ENCODE peak calls at places on chromosomes 16 and 17, in seven cellular contexts. One of them, this sample, is unnamed.

GRCh38 chr17:41792835-41793748 is 6.6 kb upstream of the JUP start:
- DNase-seq in uterus: peak
- DNase-seq in tibial artery: no peak
- DNase-seq in ascending aorta: no peak
- DNase-seq in right cardiac atrium: peak
- DNase-seq in ovary: peak
- DNase-seq in HCT116: peak
- DNase-seq in this sample: peak

GRCh38 chr17:32878211-32878610 is 1.3 kb upstream of the MYO1D start:
- DNase-seq in uterus: peak
- DNase-seq in tibial artery: peak
- DNase-seq in ascending aorta: peak
- DNase-seq in right cardiac atrium: peak
- DNase-seq in ovary: peak
- DNase-seq in HCT116: no peak
- DNase-seq in this sample: peak

GRCh38 chr17:34858941-34859562 is 102.2 kb downstream of the CCT6B start:
- DNase-seq in uterus: no peak
- DNase-seq in tibial artery: no peak
- DNase-seq in ascending aorta: no peak
- DNase-seq in right cardiac atrium: no peak
- DNase-seq in ovary: no peak
- DNase-seq in HCT116: no peak
- DNase-seq in this sample: no peak

GRCh38 chr17:19348081-19348650 is 14.4 kb downstream of the B9D1 start:
- DNase-seq in uterus: no peak
- DNase-seq in tibial artery: peak
- DNase-seq in ascending aorta: no peak
- DNase-seq in right cardiac atrium: no peak
- DNase-seq in ovary: no peak
- DNase-seq in HCT116: no peak
- DNase-seq in this sample: no peak

GRCh38 chr17:81543339-81543675 is 8.8 kb downstream of the FAAP100 start:
- DNase-seq in uterus: no peak
- DNase-seq in tibial artery: no peak
- DNase-seq in ascending aorta: no peak
- DNase-seq in right cardiac atrium: no peak
- DNase-seq in ovary: no peak
- DNase-seq in HCT116: no peak
- DNase-seq in this sample: no peak

GRCh38 chr17:27906623-27907022 is 13.5 kb upstream of the LYRM9 start:
- DNase-seq in uterus: no peak
- DNase-seq in tibial artery: no peak
- DNase-seq in ascending aorta: no peak
- DNase-seq in right cardiac atrium: no peak
- DNase-seq in ovary: no peak
- DNase-seq in HCT116: no peak
- DNase-seq in this sample: no peak

GRCh38 chr16:85449885-85450245 is 163.3 kb upstream of the GSE1 start:
- DNase-seq in uterus: no peak
- DNase-seq in tibial artery: no peak
- DNase-seq in ascending aorta: no peak
- DNase-seq in right cardiac atrium: no peak
- DNase-seq in ovary: no peak
- DNase-seq in HCT116: no peak
- DNase-seq in this sample: no peak

GRCh38 chr16:14427371-14427948 is 202.6 kb downstream of the PARN start:
- DNase-seq in uterus: no peak
- DNase-seq in tibial artery: no peak
- DNase-seq in ascending aorta: no peak
- DNase-seq in right cardiac atrium: no peak
- DNase-seq in ovary: no peak
- DNase-seq in HCT116: no peak
- DNase-seq in this sample: no peak

GRCh38 chr17:76252040-76252954 is 12.0 kb upstream of the RNF157 start:
- DNase-seq in uterus: no peak
- DNase-seq in tibial artery: peak
- DNase-seq in ascending aorta: peak
- DNase-seq in right cardiac atrium: peak
- DNase-seq in ovary: no peak
- DNase-seq in HCT116: no peak
- DNase-seq in this sample: peak

GRCh38 chr17:15651583-15652110 is 32.1 kb upstream of the FBXW10B start:
- DNase-seq in uterus: peak
- DNase-seq in tibial artery: peak
- DNase-seq in ascending aorta: peak
- DNase-seq in right cardiac atrium: peak
- DNase-seq in ovary: peak
- DNase-seq in HCT116: peak
- DNase-seq in this sample: peak

GRCh38 chr16:20321671-20322070 is 5.6 kb downstream of the GP2 start:
- DNase-seq in uterus: no peak
- DNase-seq in tibial artery: no peak
- DNase-seq in ascending aorta: no peak
- DNase-seq in right cardiac atrium: no peak
- DNase-seq in ovary: no peak
- DNase-seq in HCT116: no peak
- DNase-seq in this sample: peak

GRCh38 chr17:4604111-4604644 is 19.8 kb downstream of the SMTNL2 start:
- DNase-seq in uterus: peak
- DNase-seq in tibial artery: no peak
- DNase-seq in ascending aorta: no peak
- DNase-seq in right cardiac atrium: peak
- DNase-seq in ovary: peak
- DNase-seq in HCT116: no peak
- DNase-seq in this sample: no peak

GRCh38 chr17:67629963-67630320 is 87.8 kb upstream of the NOL11 start:
- DNase-seq in uterus: no peak
- DNase-seq in tibial artery: no peak
- DNase-seq in ascending aorta: no peak
- DNase-seq in right cardiac atrium: no peak
- DNase-seq in ovary: no peak
- DNase-seq in HCT116: peak
- DNase-seq in this sample: no peak

GRCh38 chr17:77375917-77376651 is 235.3 kb downstream of the SEC14L1 start:
- DNase-seq in uterus: peak
- DNase-seq in tibial artery: no peak
- DNase-seq in ascending aorta: no peak
- DNase-seq in right cardiac atrium: no peak
- DNase-seq in ovary: peak
- DNase-seq in HCT116: no peak
- DNase-seq in this sample: no peak

GRCh38 chr17:4162366-4162765 is 19.4 kb downstream of the CYB5D2 start:
- DNase-seq in uterus: no peak
- DNase-seq in tibial artery: no peak
- DNase-seq in ascending aorta: no peak
- DNase-seq in right cardiac atrium: no peak
- DNase-seq in ovary: no peak
- DNase-seq in HCT116: no peak
- DNase-seq in this sample: no peak

GRCh38 chr17:17180141-17180603 is 26.0 kb downstream of the PLD6 start:
- DNase-seq in uterus: no peak
- DNase-seq in tibial artery: no peak
- DNase-seq in ascending aorta: no peak
- DNase-seq in right cardiac atrium: no peak
- DNase-seq in ovary: no peak
- DNase-seq in HCT116: no peak
- DNase-seq in this sample: no peak

GRCh38 chr17:38815576-38816193 is 9.4 kb downstream of the CWC25 start:
- DNase-seq in uterus: no peak
- DNase-seq in tibial artery: no peak
- DNase-seq in ascending aorta: no peak
- DNase-seq in right cardiac atrium: no peak
- DNase-seq in ovary: no peak
- DNase-seq in HCT116: no peak
- DNase-seq in this sample: no peak

GRCh38 chr16:74987027-74987681 is 2.2 kb upstream of the WDR59 start:
- DNase-seq in uterus: no peak
- DNase-seq in tibial artery: no peak
- DNase-seq in ascending aorta: no peak
- DNase-seq in right cardiac atrium: no peak
- DNase-seq in ovary: no peak
- DNase-seq in HCT116: no peak
- DNase-seq in this sample: no peak

GRCh38 chr17:21174186-21174585 is 39.8 kb downstream of the TMEM11 start:
- DNase-seq in uterus: no peak
- DNase-seq in tibial artery: no peak
- DNase-seq in ascending aorta: no peak
- DNase-seq in right cardiac atrium: no peak
- DNase-seq in ovary: no peak
- DNase-seq in HCT116: no peak
- DNase-seq in this sample: no peak

DNA sequence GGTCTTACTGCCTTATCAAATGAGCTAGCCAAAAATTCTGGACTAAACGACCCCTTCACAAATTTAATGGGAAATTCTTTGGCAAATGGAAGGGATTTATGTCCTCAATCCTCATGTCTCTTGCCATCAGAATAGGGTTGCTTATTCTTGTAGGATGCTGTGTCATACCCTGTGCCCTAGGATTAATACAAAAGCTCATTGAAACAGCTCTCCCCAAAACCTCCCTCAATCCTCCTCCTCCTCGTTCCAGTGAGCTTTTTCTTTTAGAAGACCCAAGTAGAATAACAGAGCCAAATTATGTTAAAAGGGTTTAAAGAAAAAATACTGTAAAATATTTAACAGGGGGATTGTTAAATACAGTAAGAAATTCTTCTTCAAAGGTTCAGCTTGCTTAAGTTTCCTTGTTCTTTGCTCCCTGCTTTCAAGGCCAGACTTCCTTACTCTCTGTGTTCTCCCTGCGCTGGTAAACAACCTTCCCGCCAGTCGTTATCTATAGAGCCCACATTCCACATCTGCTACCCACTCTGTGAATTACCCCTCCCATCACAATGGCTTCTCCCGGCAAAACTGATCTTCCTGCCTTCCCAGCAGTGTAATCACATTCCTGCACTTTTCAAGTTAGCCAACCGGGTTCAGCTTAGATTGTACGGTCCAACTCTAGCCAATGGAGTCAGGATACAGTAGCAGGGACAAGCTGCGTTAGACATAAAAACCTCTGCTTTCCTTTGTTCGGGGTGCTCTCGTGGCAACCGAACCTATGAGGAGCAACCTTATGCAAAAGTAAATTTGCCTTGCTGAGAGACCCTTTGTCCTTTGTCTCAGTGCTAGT is 9.7 kb downstream of the HPR start:
- DNase-seq in uterus: no peak
- DNase-seq in tibial artery: peak
- DNase-seq in ascending aorta: no peak
- DNase-seq in right cardiac atrium: no peak
- DNase-seq in ovary: peak
- DNase-seq in HCT116: no peak
- DNase-seq in this sample: peak
- H3K27ac ChIP-seq in uterus: no peak
- H3K27ac ChIP-seq in tibial artery: peak
- H3K27ac ChIP-seq in ascending aorta: peak
- H3K27ac ChIP-seq in right cardiac atrium: peak
- H3K27ac ChIP-seq in ovary: no peak
- H3K27ac ChIP-seq in HCT116: no peak
- H3K27ac ChIP-seq in this sample: peak

DNA sequence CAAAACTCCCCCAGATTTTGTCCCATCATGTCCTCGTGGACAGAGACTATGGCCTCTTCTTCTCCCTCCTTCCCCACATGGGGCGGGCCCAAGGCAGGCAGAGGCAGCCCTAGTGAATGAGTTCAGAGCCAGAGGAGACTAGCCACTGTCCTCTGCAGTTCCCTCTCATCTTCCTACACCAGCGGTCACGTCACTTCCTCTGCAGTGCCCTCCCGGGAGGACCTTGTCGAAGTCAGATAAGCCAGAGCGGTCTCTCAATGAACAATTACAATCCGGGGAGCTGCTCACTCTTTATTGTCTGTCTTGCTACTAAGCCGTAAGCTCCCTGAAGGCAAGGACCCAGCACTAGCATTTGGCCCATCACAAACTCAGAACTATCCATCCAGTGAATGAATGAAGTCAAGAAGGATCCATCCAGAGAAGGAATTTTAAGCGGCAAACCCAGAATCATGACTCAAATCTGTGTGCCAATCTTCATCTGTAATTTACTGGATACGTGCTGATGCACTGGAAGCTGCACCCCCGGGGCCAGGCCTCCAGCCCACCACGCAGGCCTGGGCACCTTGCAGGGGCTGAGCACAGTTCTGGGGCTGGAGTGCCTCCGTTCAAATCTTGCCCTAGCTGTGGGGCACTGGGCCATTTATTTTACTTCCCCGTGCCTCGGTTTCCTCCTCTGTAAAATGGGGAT is 18.1 kb downstream of the ZNF423 start:
- DNase-seq in uterus: no peak
- DNase-seq in tibial artery: no peak
- DNase-seq in ascending aorta: no peak
- DNase-seq in right cardiac atrium: peak
- DNase-seq in ovary: no peak
- DNase-seq in HCT116: no peak
- DNase-seq in this sample: no peak
- H3K27ac ChIP-seq in uterus: peak
- H3K27ac ChIP-seq in tibial artery: no peak
- H3K27ac ChIP-seq in ascending aorta: peak
- H3K27ac ChIP-seq in right cardiac atrium: peak
- H3K27ac ChIP-seq in ovary: no peak
- H3K27ac ChIP-seq in HCT116: no peak
- H3K27ac ChIP-seq in this sample: no peak

GRCh38 chr16:68366062-68366461 is 55.2 kb downstream of the PRMT7 start:
- DNase-seq in uterus: no peak
- DNase-seq in tibial artery: no peak
- DNase-seq in ascending aorta: no peak
- DNase-seq in right cardiac atrium: no peak
- DNase-seq in ovary: no peak
- DNase-seq in HCT116: no peak
- DNase-seq in this sample: no peak
- H3K27ac ChIP-seq in uterus: no peak
- H3K27ac ChIP-seq in tibial artery: no peak
- H3K27ac ChIP-seq in ascending aorta: no peak
- H3K27ac ChIP-seq in right cardiac atrium: no peak
- H3K27ac ChIP-seq in ovary: no peak
- H3K27ac ChIP-seq in HCT116: no peak
- H3K27ac ChIP-seq in this sample: no peak

GRCh38 chr16:17391715-17392114 is 79.0 kb downstream of the XYLT1 start:
- DNase-seq in uterus: no peak
- DNase-seq in tibial artery: no peak
- DNase-seq in ascending aorta: no peak
- DNase-seq in right cardiac atrium: no peak
- DNase-seq in ovary: no peak
- DNase-seq in HCT116: no peak
- DNase-seq in this sample: no peak

GRCh38 chr16:17392127-17392856 is 78.5 kb downstream of the XYLT1 start:
- DNase-seq in uterus: no peak
- DNase-seq in tibial artery: no peak
- DNase-seq in ascending aorta: no peak
- DNase-seq in right cardiac atrium: no peak
- DNase-seq in ovary: no peak
- DNase-seq in HCT116: no peak
- DNase-seq in this sample: no peak

GRCh38 chr16:17386229-17386628 is 84.5 kb downstream of the XYLT1 start:
- DNase-seq in uterus: no peak
- DNase-seq in tibial artery: no peak
- DNase-seq in ascending aorta: no peak
- DNase-seq in right cardiac atrium: no peak
- DNase-seq in ovary: no peak
- DNase-seq in HCT116: no peak
- DNase-seq in this sample: no peak

GRCh38 chr16:17387226-17387625 is 83.5 kb downstream of the XYLT1 start:
- DNase-seq in uterus: no peak
- DNase-seq in tibial artery: no peak
- DNase-seq in ascending aorta: no peak
- DNase-seq in right cardiac atrium: no peak
- DNase-seq in ovary: no peak
- DNase-seq in HCT116: no peak
- DNase-seq in this sample: no peak

GRCh38 chr16:17389392-17389791 is 81.4 kb downstream of the XYLT1 start:
- DNase-seq in uterus: no peak
- DNase-seq in tibial artery: no peak
- DNase-seq in ascending aorta: no peak
- DNase-seq in right cardiac atrium: no peak
- DNase-seq in ovary: no peak
- DNase-seq in HCT116: no peak
- DNase-seq in this sample: no peak
- H3K27ac ChIP-seq in uterus: no peak
- H3K27ac ChIP-seq in tibial artery: no peak
- H3K27ac ChIP-seq in ascending aorta: no peak
- H3K27ac ChIP-seq in right cardiac atrium: no peak
- H3K27ac ChIP-seq in ovary: no peak
- H3K27ac ChIP-seq in HCT116: no peak
- H3K27ac ChIP-seq in this sample: no peak

This sample was measured in body of pancreas.